ENCODE peak calls at places on chromosomes 2 and 18, in five cellular contexts. B is activated naive CD4-positive, alpha-beta T cell treated with Interleukin-2 at 50 U/mL for 16 hours; J is CD4-positive, alpha-beta memory T cell; U is germinal center; K is IMR-90. T is an unnamed sample.

GRCh38 chr2:99689135-99689742 is 199.4 kb upstream of the REV1 start:
- DNase-seq in U (no peak), J (no peak), K (no peak), B (no peak), T (peak)

GRCh38 chr18:7300971-7301553 is 70.2 kb downstream of the LRRC30 start:
- DNase-seq in B (no peak), K (no peak), U (no peak), J (no peak), T (no peak)

GRCh38 chr2:70546885-70547284 is 6.7 kb downstream of the TGFA start:
- DNase-seq in B (no peak), K (no peak), U (no peak), J (no peak), T (no peak)

GRCh38 chr2:106012591-106013347 is 181.3 kb downstream of the UXS1 start:
- DNase-seq in U (no peak), B (no peak), J (no peak), K (no peak), T (no peak)

GRCh38 chr18:23207994-23208393 is 72.7 kb downstream of the CABLES1 start:
- DNase-seq in B (no peak), J (no peak), K (no peak), U (no peak), T (no peak)

GRCh38 chr18:54830260-54830659 is 2.0 kb downstream of the RAB27B start:
- DNase-seq in B (no peak), K (no peak), U (no peak), J (no peak), T (no peak)

GRCh38 chr2:100957971-100958653 is 44.0 kb upstream of the RPL31 start:
- DNase-seq in U (no peak), K (peak), B (no peak), J (no peak), T (no peak)

GRCh38 chr2:217734999-217735398 is 267.8 kb downstream of the TNS1 start:
- DNase-seq in B (no peak), K (no peak), U (no peak), J (no peak), T (no peak)